ENCODE peak calls at places on chromosomes 13 and 19, in nine cellular contexts. L is cardiac fibroblast; W is AG09309; B is AG10803; V is thoracic aorta; O is GM12865; H is IMR-90; C is CD8-positive, alpha-beta T cell; D is left ventricle myocardium inferior. G is an unnamed sample.

GRCh38 chr19:16204005-16204294 is 6.2 kb downstream of the AP1M1 start:
- DNase-seq in L (no peak), W (no peak), B (no peak), V (no peak), O (no peak), H (no peak), C (no peak), D (no peak), G (no peak)

GRCh38 chr19:52945652-52946321 is 16.9 kb downstream of the ZNF816 start:
- DNase-seq in L (no peak), W (no peak), B (no peak), V (no peak), O (no peak), H (no peak), C (no peak), D (no peak), G (no peak)

GRCh38 chr13:70117506-70117905 is 9.3 kb upstream of the KLHL1 start:
- DNase-seq in L (no peak), W (no peak), B (no peak), V (no peak), O (no peak), H (no peak), C (no peak), D (no peak), G (no peak)

GRCh38 chr19:45428385-45429231 is 4.9 kb upstream of the ERCC1 start:
- DNase-seq in L (peak), W (no peak), B (peak), V (no peak), O (no peak), H (peak), C (no peak), D (peak), G (no peak)

GRCh38 chr19:40594657-40595077 is 6.5 kb upstream of the LTBP4 start:
- DNase-seq in L (no peak), W (no peak), B (no peak), V (no peak), O (no peak), H (peak), C (no peak), D (no peak), G (no peak)

GRCh38 chr19:43432866-43433673 is 18.4 kb downstream of the TEX101 start:
- DNase-seq in L (peak), W (no peak), B (peak), V (no peak), O (peak), H (peak), C (peak), D (peak), G (peak)

GRCh38 chr13:72295173-72295572 is 428.2 kb upstream of the DACH1 start:
- DNase-seq in L (peak), W (no peak), B (peak), V (no peak), O (no peak), H (no peak), C (no peak), D (no peak), G (no peak)

GRCh38 chr19:17292301-17293074 is 10.7 kb downstream of the ABHD8 start:
- DNase-seq in L (peak), W (no peak), B (peak), V (no peak), O (peak), H (peak), C (peak), D (peak), G (peak)

GRCh38 chr19:13859361-13859880 is 17.5 kb upstream of the NANOS3 start:
- DNase-seq in L (peak), W (no peak), B (peak), V (no peak), O (no peak), H (peak), C (no peak), D (no peak), G (no peak)

GRCh38 chr19:47255947-47256687 is at the start of gene CCDC9:
- DNase-seq in L (peak), W (peak), B (peak), V (peak), O (peak), H (peak), C (peak), D (peak), G (peak)

GRCh38 chr13:101773062-101773461 is 320.6 kb downstream of the ITGBL1 start:
- DNase-seq in L (no peak), W (no peak), B (no peak), V (no peak), O (no peak), H (no peak), C (no peak), D (no peak), G (no peak)

GRCh38 chr19:48715681-48716171 is 3.8 kb downstream of the MAMSTR start:
- DNase-seq in L (no peak), W (no peak), B (peak), V (no peak), O (no peak), H (no peak), C (no peak), D (no peak), G (peak)

GRCh38 chr19:43674630-43674982 is 4.6 kb upstream of the PLAUR start:
- DNase-seq in L (peak), W (no peak), B (peak), V (no peak), O (no peak), H (peak), C (no peak), D (no peak), G (no peak)

GRCh38 chr13:64817721-64818120 is 2412.4 kb downstream of the PCDH9 start:
- DNase-seq in L (peak), W (no peak), B (peak), V (no peak), O (no peak), H (peak), C (no peak), D (no peak), G (no peak)

GRCh38 chr13:32414580-32414979 is 13.3 kb downstream of the N4BP2L1 start:
- DNase-seq in L (no peak), W (no peak), B (no peak), V (no peak), O (no peak), H (no peak), C (no peak), D (no peak), G (no peak)

GRCh38 chr19:36213793-36214387 is 575 bp downstream of the ZNF565 start:
- DNase-seq in L (peak), W (peak), B (peak), V (peak), O (no peak), H (peak), C (no peak), D (no peak), G (no peak)

GRCh38 chr19:18536475-18536874 is 6.9 kb downstream of the FKBP8 start:
- DNase-seq in L (no peak), W (no peak), B (no peak), V (no peak), O (no peak), H (no peak), C (no peak), D (no peak), G (no peak)

GRCh38 chr19:2289714-2290435 is 7.9 kb upstream of the PEAK3 start:
- DNase-seq in L (no peak), W (no peak), B (no peak), V (no peak), O (peak), H (no peak), C (peak), D (peak), G (no peak)

GRCh38 chr19:4138445-4138844 is 14.5 kb upstream of the MAP2K2 start:
- DNase-seq in L (no peak), W (no peak), B (no peak), V (no peak), O (no peak), H (no peak), C (no peak), D (no peak), G (no peak)

GRCh38 chr13:78777973-78778372 is 119.0 kb upstream of the OBI1 start:
- DNase-seq in L (no peak), W (no peak), B (no peak), V (no peak), O (no peak), H (no peak), C (no peak), D (no peak), G (no peak)

GRCh38 chr19:56294557-56294956 is 20.1 kb downstream of the ZSCAN5A start:
- DNase-seq in L (no peak), W (no peak), B (no peak), V (no peak), O (no peak), H (peak), C (no peak), D (no peak), G (no peak)

GRCh38 chr19:40523322-40524047 is 53.2 kb upstream of the SHKBP1 start:
- DNase-seq in L (peak), W (peak), B (peak), V (no peak), O (peak), H (peak), C (peak), D (peak), G (peak)

GRCh38 chr13:30718661-30719520 is 16.5 kb upstream of the ALOX5AP start:
- DNase-seq in L (peak), W (peak), B (peak), V (no peak), O (no peak), H (peak), C (no peak), D (no peak), G (no peak)

GRCh38 chr19:28574212-28574611 is 638.7 kb downstream of the UQCRFS1 start:
- DNase-seq in L (no peak), W (no peak), B (no peak), V (no peak), O (no peak), H (no peak), C (no peak), D (no peak), G (no peak)

GRCh38 chr13:113364933-113365371 is 1.0 kb upstream of the GRTP1 start:
- DNase-seq in L (no peak), W (no peak), B (no peak), V (no peak), O (no peak), H (no peak), C (no peak), D (no peak), G (no peak)

GRCh38 chr19:41957838-41958366 is 1.2 kb downstream of the RABAC1 start:
- DNase-seq in L (peak), W (peak), B (peak), V (no peak), O (peak), H (peak), C (no peak), D (peak), G (peak)

GRCh38 chr13:77563110-77563509 is 27.6 kb downstream of the SCEL start:
- DNase-seq in L (peak), W (no peak), B (peak), V (no peak), O (no peak), H (peak), C (no peak), D (no peak), G (no peak)

GRCh38 chr19:7921302-7921954 is 1.3 kb downstream of the SNAPC2 start:
- DNase-seq in L (no peak), W (no peak), B (no peak), V (no peak), O (no peak), H (no peak), C (no peak), D (no peak), G (no peak)

GRCh38 chr19:51123381-51124186 is 1.1 kb upstream of the SIGLEC9 start:
- DNase-seq in L (no peak), W (no peak), B (no peak), V (no peak), O (no peak), H (no peak), C (peak), D (peak), G (no peak)

GRCh38 chr19:40489882-40490230 is 23.1 kb downstream of the SPTBN4 start:
- DNase-seq in L (no peak), W (no peak), B (no peak), V (no peak), O (no peak), H (no peak), C (no peak), D (no peak), G (no peak)

GRCh38 chr13:110830800-110831371 is 84.0 kb downstream of the ANKRD10 start:
- DNase-seq in L (no peak), W (no peak), B (no peak), V (no peak), O (no peak), H (no peak), C (no peak), D (no peak), G (no peak)

GRCh38 chr19:12772323-12772722 is 3.0 kb downstream of the HOOK2 start:
- DNase-seq in L (peak), W (no peak), B (no peak), V (no peak), O (no peak), H (no peak), C (no peak), D (peak), G (no peak)

GRCh38 chr13:72104656-72105180 is 237.7 kb upstream of the DACH1 start:
- DNase-seq in L (no peak), W (no peak), B (peak), V (no peak), O (no peak), H (no peak), C (no peak), D (no peak), G (no peak)

GRCh38 chr13:67619987-67620386 is 389.9 kb upstream of the PCDH9 start:
- DNase-seq in L (no peak), W (no peak), B (no peak), V (no peak), O (no peak), H (peak), C (no peak), D (no peak), G (no peak)

GRCh38 chr19:16342002-16342715 is 17.5 kb downstream of the KLF2 start:
- DNase-seq in L (peak), W (no peak), B (peak), V (no peak), O (peak), H (no peak), C (peak), D (peak), G (no peak)

GRCh38 chr19:51689751-51690358 is 3.3 kb upstream of the SPACA6 start:
- DNase-seq in L (peak), W (no peak), B (peak), V (no peak), O (no peak), H (no peak), C (no peak), D (peak), G (no peak)

GRCh38 chr13:39197645-39198007 is 159.4 kb downstream of the NHLRC3 start:
- DNase-seq in L (no peak), W (no peak), B (no peak), V (no peak), O (no peak), H (no peak), C (no peak), D (no peak), G (no peak)

GRCh38 chr13:57632276-57633140 is 964 bp downstream of the PCDH17 start:
- DNase-seq in L (peak), W (no peak), B (no peak), V (no peak), O (no peak), H (no peak), C (no peak), D (no peak), G (no peak)

GRCh38 chr19:57437931-57438330 is 2.8 kb downstream of the ZNF749 start:
- DNase-seq in L (no peak), W (no peak), B (peak), V (no peak), O (no peak), H (peak), C (no peak), D (no peak), G (no peak)

GRCh38 chr19:57434386-57435061 is 601 bp upstream of the ZNF749 start:
- DNase-seq in L (no peak), W (no peak), B (peak), V (no peak), O (no peak), H (no peak), C (no peak), D (no peak), G (no peak)

GRCh38 chr19:57435062-57435978 is at the start of gene ZNF749:
- DNase-seq in L (peak), W (peak), B (peak), V (peak), O (peak), H (peak), C (peak), D (peak), G (peak)

GRCh38 chr19:57438925-57439324 is 3.8 kb downstream of the ZNF749 start:
- DNase-seq in L (no peak), W (no peak), B (no peak), V (no peak), O (no peak), H (no peak), C (no peak), D (no peak), G (no peak)

DNA sequence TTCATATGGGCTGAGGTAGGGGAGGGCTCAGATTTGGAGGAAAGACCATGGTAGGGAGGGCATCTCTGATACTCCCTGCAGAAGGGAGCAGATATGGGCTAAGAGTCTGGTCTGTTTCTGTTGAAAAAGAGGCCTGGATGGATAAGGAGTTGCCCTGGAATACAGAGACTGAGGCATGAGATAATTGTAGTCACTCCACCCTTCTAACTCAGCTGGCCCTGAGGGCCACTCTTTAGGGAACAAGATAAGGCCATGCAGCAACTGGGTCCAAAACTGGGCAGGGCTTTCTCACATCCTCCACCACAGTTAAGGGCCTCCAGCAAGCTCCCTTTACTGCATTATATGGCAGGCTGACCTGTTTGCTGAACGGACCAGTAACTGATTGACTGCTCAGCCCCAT is 1.3 kb downstream of the ZNF749 start:
- DNase-seq in L (no peak), W (no peak), B (no peak), V (no peak), O (no peak), H (no peak), C (no peak), D (no peak), G (no peak)
- H3K4me3 ChIP-seq in L (peak), W (peak), B (peak), V (peak), O (peak), H (peak), C (peak), D (peak), G (no peak)

DNA sequence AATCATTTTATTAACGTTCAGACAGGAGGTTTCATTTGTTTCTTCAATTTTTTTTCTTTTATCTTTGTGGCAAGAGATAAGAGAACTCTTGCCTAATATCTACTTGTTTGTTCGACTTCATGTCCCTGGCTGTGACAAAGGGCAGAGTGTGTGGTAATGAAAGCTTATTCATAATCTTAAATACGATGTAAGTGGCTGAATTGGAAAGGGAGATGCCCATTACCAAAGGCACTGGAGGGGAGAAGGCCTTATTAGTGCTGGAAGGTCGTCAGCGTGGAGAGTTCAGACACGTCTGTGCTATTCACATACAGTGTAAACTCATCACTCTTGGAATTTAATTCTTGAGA is 54.0 kb downstream of the RFC3 start:
- DNase-seq in L (peak), W (no peak), B (no peak), V (no peak), O (no peak), H (no peak), C (no peak), D (no peak), G (peak)
- H3K4me3 ChIP-seq in L (no peak), W (no peak), B (no peak), V (no peak), O (no peak), H (no peak), C (no peak), D (no peak), G (no peak)

GRCh38 chr13:99693812-99694211 is 192.5 kb downstream of the TM9SF2 start:
- DNase-seq in L (no peak), W (no peak), B (no peak), V (no peak), O (no peak), H (no peak), C (no peak), D (no peak), G (no peak)
- H3K4me3 ChIP-seq in L (no peak), W (no peak), B (no peak), V (no peak), O (no peak), H (no peak), C (no peak), D (no peak), G (no peak)

DNA sequence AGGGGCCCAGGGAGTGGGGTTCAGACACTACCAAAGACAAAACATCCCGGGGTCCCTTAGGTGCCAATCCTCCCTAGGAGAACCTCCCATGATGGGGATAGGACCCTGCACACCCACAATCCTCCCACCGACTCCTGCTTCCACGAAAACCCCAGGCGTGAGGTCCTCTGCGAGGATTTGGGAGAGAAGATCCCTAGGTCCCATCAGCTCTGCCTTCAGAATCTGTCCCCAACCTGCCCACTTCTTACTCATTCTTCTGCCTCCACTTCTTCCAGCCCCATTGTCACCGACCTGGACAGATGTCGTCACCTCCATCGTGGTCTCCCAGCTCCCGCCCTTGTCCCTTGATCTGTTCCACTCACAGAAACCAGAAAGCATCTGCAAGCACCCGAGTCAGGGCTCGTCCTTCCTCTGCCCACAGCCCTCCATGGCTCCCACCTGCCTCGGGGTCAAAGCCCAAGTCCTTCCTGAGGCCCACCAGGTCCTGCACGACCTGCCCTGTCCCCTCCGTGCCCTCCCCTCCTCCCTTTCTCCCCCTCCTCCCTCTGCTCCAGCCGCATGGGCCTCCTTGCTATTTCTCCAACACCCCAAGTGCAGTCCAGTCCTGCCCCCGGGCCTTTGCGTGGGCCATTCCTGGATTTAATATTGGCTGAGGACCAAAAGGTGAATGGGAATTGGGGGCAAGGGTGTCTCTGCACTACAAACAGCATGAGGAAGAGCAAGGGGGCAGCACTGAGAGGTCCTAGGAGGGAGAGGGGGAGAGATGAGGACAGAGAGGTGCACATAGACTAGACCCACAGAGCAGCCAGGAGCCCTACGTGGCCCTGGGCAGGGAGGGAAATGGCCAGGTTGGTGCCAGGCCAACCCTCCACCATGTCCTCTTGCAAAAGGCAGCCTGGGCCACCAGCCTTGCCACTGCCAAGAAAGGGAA is 51.3 kb downstream of the PTPRS start:
- DNase-seq in L (no peak), W (no peak), B (no peak), V (no peak), O (no peak), H (no peak), C (no peak), D (no peak), G (no peak)
- H3K4me3 ChIP-seq in L (no peak), W (no peak), B (no peak), V (no peak), O (no peak), H (no peak), C (no peak), D (peak), G (no peak)

G was measured in small intestine.